ENCODE peak calls at places on chromosome 6, in ten cellular contexts. Y is left ventricle myocardium inferior; J is IMR-90; X is coronary artery; R is H9; V is RWPE1; G is uterus; T is H1; Z is CD4-positive, alpha-beta T cell; A is psoas muscle. U is an unnamed sample.

GRCh38 chr6:102936959-102937358 is 1543.5 kb downstream of the GRIK2 start:
- DNase-seq in V (no peak), G (no peak), J (no peak), T (no peak), Y (no peak), Z (no peak), X (no peak), R (no peak), A (no peak), U (no peak)

GRCh38 chr6:158018370-158018771 is 36.7 kb downstream of the SYNJ2 start:
- DNase-seq in T (no peak), J (peak), A (no peak), Y (peak), G (no peak), Z (no peak), R (no peak), X (no peak), V (no peak), U (no peak)

GRCh38 chr6:168318579-168319278 is 848 bp downstream of the DACT2 start:
- DNase-seq in X (no peak), Y (no peak), A (no peak), V (no peak), Z (no peak), G (no peak), J (no peak), R (no peak), T (no peak), U (no peak)

GRCh38 chr6:42279966-42280629 is 62.4 kb upstream of the MRPS10 start:
- DNase-seq in R (no peak), G (peak), V (peak), Y (peak), A (peak), X (peak), T (no peak), Z (no peak), J (peak), U (no peak)

GRCh38 chr6:35317483-35318199 is 20.0 kb downstream of the DEF6 start:
- DNase-seq in X (no peak), T (no peak), G (no peak), Z (no peak), V (no peak), J (no peak), A (no peak), Y (no peak), R (peak), U (no peak)

GRCh38 chr6:145783796-145784195 is 30.8 kb downstream of the FBXO30 start:
- DNase-seq in R (no peak), J (no peak), T (no peak), Z (no peak), X (no peak), G (no peak), Y (no peak), V (no peak), A (no peak), U (no peak)

GRCh38 chr6:113690255-113690956 is 166.7 kb upstream of the MARCKS start:
- DNase-seq in J (peak), V (peak), R (no peak), Z (no peak), T (no peak), G (no peak), Y (no peak), X (no peak), A (no peak), U (no peak)

GRCh38 chr6:148343383-148343782 is 745 bp downstream of the SASH1 start:
- DNase-seq in X (no peak), A (no peak), Y (no peak), V (no peak), T (no peak), R (no peak), J (no peak), G (no peak), Z (no peak), U (no peak)

GRCh38 chr6:165661416-165662001 is 1.5 kb downstream of the PDE10A start:
- DNase-seq in T (peak), R (no peak), A (no peak), G (no peak), Y (no peak), J (peak), V (no peak), Z (no peak), X (no peak), U (no peak)

GRCh38 chr6:16950825-16951495 is 150.9 kb upstream of the STMND1 start:
- DNase-seq in X (no peak), Z (no peak), Y (no peak), J (no peak), R (no peak), G (no peak), A (no peak), V (no peak), T (no peak), U (no peak)

GRCh38 chr6:84902354-84902928 is 138.0 kb upstream of the TBX18 start:
- DNase-seq in G (no peak), X (no peak), Y (no peak), V (no peak), Z (no peak), A (no peak), J (no peak), T (no peak), R (no peak), U (no peak)

GRCh38 chr6:106158816-106159215 is 72.7 kb downstream of the PRDM1 start:
- DNase-seq in Y (no peak), V (no peak), J (peak), G (no peak), X (no peak), A (no peak), Z (no peak), T (no peak), R (no peak), U (no peak)

GRCh38 chr6:163671355-163671754 is 256.8 kb downstream of the QKI start:
- DNase-seq in Z (no peak), Y (no peak), V (peak), T (no peak), X (no peak), R (no peak), J (no peak), A (no peak), G (no peak), U (no peak)

GRCh38 chr6:89977808-89978748 is 83.8 kb downstream of the GJA10 start:
- DNase-seq in A (peak), V (no peak), J (peak), X (no peak), G (no peak), Y (no peak), T (no peak), R (no peak), Z (no peak), U (no peak)

GRCh38 chr6:4599924-4600323 is 176.3 kb upstream of the CDYL start:
- DNase-seq in A (no peak), Y (no peak), X (no peak), G (no peak), Z (no peak), V (peak), J (peak), T (no peak), R (no peak), U (no peak)

GRCh38 chr6:125363360-125364121 is 61.8 kb upstream of the HDDC2 start:
- DNase-seq in G (peak), X (peak), Z (no peak), J (peak), Y (peak), A (peak), V (peak), R (peak), T (peak), U (peak)

GRCh38 chr6:85240787-85241186 is 209.1 kb upstream of the NT5E start:
- DNase-seq in R (no peak), A (no peak), X (no peak), J (no peak), Y (no peak), V (no peak), G (no peak), Z (no peak), T (no peak), U (no peak)

GRCh38 chr6:117496383-117496990 is 14.0 kb downstream of the DCBLD1 start:
- DNase-seq in Y (no peak), V (peak), J (peak), T (no peak), X (no peak), R (no peak), A (no peak), G (no peak), Z (no peak), U (no peak)

GRCh38 chr6:5334341-5334740 is 73.0 kb downstream of the FARS2 start:
- DNase-seq in Z (no peak), Y (no peak), R (no peak), X (no peak), G (no peak), V (no peak), T (no peak), A (no peak), J (peak), U (no peak)

GRCh38 chr6:4355241-4355640 is 219.9 kb upstream of the ECI2 start:
- DNase-seq in Y (no peak), V (peak), T (no peak), G (no peak), Z (no peak), X (no peak), J (peak), A (no peak), R (no peak), U (no peak)

GRCh38 chr6:26025047-26025893 is 62.0 kb upstream of the HFE start:
- DNase-seq in A (no peak), T (no peak), Z (no peak), R (no peak), X (no peak), J (peak), Y (no peak), G (no peak), V (no peak), U (no peak)

GRCh38 chr6:123997223-123997622 is 193.6 kb downstream of the NKAIN2 start:
- DNase-seq in Y (no peak), A (no peak), T (no peak), Z (no peak), J (no peak), G (no peak), V (no peak), R (no peak), X (no peak), U (no peak)

GRCh38 chr6:52829046-52829817 is 11.4 kb downstream of the GSTA5 start:
- DNase-seq in Z (no peak), A (no peak), R (no peak), T (no peak), J (no peak), V (no peak), X (no peak), G (no peak), Y (no peak), U (no peak)

GRCh38 chr6:152127429-152128165 is 320.1 kb downstream of the ESR1 start:
- DNase-seq in Y (no peak), V (peak), A (no peak), X (no peak), Z (no peak), J (no peak), G (no peak), R (no peak), T (no peak), U (no peak)

GRCh38 chr6:152642578-152643375 is 5.6 kb upstream of the SYNE1 start:
- DNase-seq in Z (no peak), A (peak), V (peak), R (peak), X (no peak), T (peak), Y (peak), J (peak), G (peak), U (peak)

GRCh38 chr6:11803596-11803981 is 25.0 kb upstream of the ADTRP start:
- DNase-seq in J (no peak), A (no peak), Y (no peak), R (no peak), G (no peak), X (no peak), T (no peak), V (no peak), Z (no peak), U (no peak)

GRCh38 chr6:10453596-10453995 is 38.7 kb upstream of the TFAP2A start:
- DNase-seq in G (no peak), V (no peak), R (no peak), Y (no peak), T (no peak), A (no peak), X (no peak), J (no peak), Z (no peak), U (no peak)

GRCh38 chr6:90477366-90477765 is 109.5 kb downstream of the MAP3K7 start:
- DNase-seq in Y (no peak), T (no peak), R (no peak), G (no peak), A (no peak), V (no peak), Z (no peak), J (no peak), X (no peak), U (no peak)

GRCh38 chr6:107732461-107732860 is 91.7 kb downstream of the SCML4 start:
- DNase-seq in Z (no peak), X (no peak), V (no peak), T (no peak), A (no peak), Y (no peak), G (no peak), J (no peak), R (no peak), U (no peak)

GRCh38 chr6:98212468-98212867 is 621.9 kb upstream of the POU3F2 start:
- DNase-seq in J (no peak), R (no peak), X (no peak), V (no peak), A (no peak), T (no peak), Y (no peak), Z (no peak), G (no peak), U (no peak)

GRCh38 chr6:145749632-145750031 is 14.3 kb upstream of the EPM2A start:
- DNase-seq in V (peak), X (no peak), T (no peak), Z (no peak), Y (no peak), G (no peak), R (no peak), A (no peak), J (peak), U (no peak)

GRCh38 chr6:43454290-43455033 is 886 bp downstream of the DLK2 start:
- DNase-seq in J (peak), R (peak), T (peak), A (peak), G (peak), X (peak), V (peak), Y (peak), Z (peak), U (peak)

DNA sequence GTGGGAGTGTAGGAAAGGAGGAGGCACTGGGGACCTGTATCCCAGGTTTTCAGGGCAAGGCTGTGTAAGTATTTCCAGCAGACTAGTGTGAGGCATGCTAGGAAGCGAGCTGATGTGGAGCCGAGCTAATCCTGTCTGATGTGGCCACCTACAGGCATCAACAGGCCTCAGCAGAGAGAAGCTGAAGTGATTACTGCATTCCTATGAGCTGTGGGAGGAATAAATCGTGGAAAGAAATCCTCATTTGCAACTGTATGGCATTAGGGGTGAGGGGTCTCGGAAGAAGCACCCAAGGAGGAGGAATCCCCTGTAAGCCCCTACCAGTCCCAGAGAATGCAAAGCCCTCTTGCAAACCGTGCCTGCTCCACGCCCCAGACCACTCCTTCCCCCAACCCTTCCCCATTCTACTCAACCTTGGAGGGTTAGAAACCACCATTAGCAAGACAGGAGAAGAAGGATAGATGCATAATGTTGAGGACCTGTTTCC is 41.6 kb downstream of the C6orf15 start:
- DNase-seq in Y (no peak), T (peak), J (peak), G (no peak), R (peak), A (no peak), V (peak), X (no peak), Z (no peak), U (no peak)
- TF ChIP-seq CTCF in Y (peak), T (peak), J (peak), G (peak), R (peak), A (peak), V (peak), X (no peak), Z (no peak), U (no peak)

GRCh38 chr6:69650703-69651102 is 146.1 kb downstream of the LMBRD1 start:
- DNase-seq in T (no peak), Z (no peak), J (no peak), G (no peak), R (no peak), V (no peak), X (no peak), A (no peak), Y (no peak), U (no peak)

GRCh38 chr6:69643688-69644087 is 153.1 kb downstream of the LMBRD1 start:
- DNase-seq in R (no peak), Y (no peak), G (no peak), T (no peak), J (no peak), Z (no peak), X (no peak), A (no peak), V (no peak), U (no peak)

GRCh38 chr6:69647726-69648125 is 149.1 kb downstream of the LMBRD1 start:
- DNase-seq in V (no peak), R (no peak), J (no peak), T (no peak), Y (no peak), A (no peak), Z (no peak), G (no peak), X (no peak), U (no peak)
- H3K27ac ChIP-seq in V (no peak), R (no peak), J (no peak), T (no peak), Y (no peak), A (no peak), Z (no peak), G (no peak), X (no peak), U (no peak)

GRCh38 chr6:56542367-56543331 is 100.0 kb downstream of the DST start:
- DNase-seq in J (peak), R (peak), Y (peak), X (peak), Z (peak), T (peak), G (peak), V (peak), A (peak), U (peak)
- TF ChIP-seq CTCF in J (peak), R (peak), Y (peak), X (no peak), Z (no peak), T (peak), G (peak), V (peak), A (peak), U (no peak)

GRCh38 chr6:32244946-32245398 is 21.1 kb upstream of the NOTCH4 start:
- DNase-seq in Y (peak), J (peak), T (peak), R (peak), A (peak), V (peak), G (peak), Z (peak), X (no peak), U (peak)

GRCh38 chr6:32244270-32244669 is 20.4 kb upstream of the NOTCH4 start:
- DNase-seq in X (no peak), A (peak), Z (no peak), J (no peak), R (no peak), G (peak), Y (no peak), V (no peak), T (no peak), U (no peak)

GRCh38 chr6:32254761-32255211 is 30.9 kb upstream of the NOTCH4 start:
- DNase-seq in V (no peak), X (no peak), Z (no peak), A (no peak), J (no peak), Y (no peak), R (no peak), T (peak), G (no peak), U (no peak)

GRCh38 chr6:32252326-32253009 is 28.6 kb upstream of the NOTCH4 start:
- DNase-seq in Y (no peak), A (no peak), G (no peak), Z (no peak), J (no peak), R (no peak), T (no peak), V (no peak), X (no peak), U (no peak)

GRCh38 chr6:32249262-32249661 is 25.4 kb upstream of the NOTCH4 start:
- DNase-seq in Z (no peak), J (no peak), Y (no peak), T (no peak), V (no peak), R (no peak), G (no peak), A (no peak), X (no peak), U (no peak)
- H3K27ac ChIP-seq in Z (no peak), J (no peak), Y (no peak), T (no peak), V (no peak), R (no peak), G (no peak), A (no peak), X (no peak), U (no peak)

GRCh38 chr6:40582892-40583291 is 4.3 kb downstream of the LRFN2 start:
- DNase-seq in A (no peak), T (no peak), Y (no peak), X (no peak), G (no peak), Z (no peak), V (no peak), R (no peak), J (no peak), U (no peak)
- TF ChIP-seq CTCF in A (no peak), T (no peak), Y (no peak), X (no peak), G (no peak), Z (no peak), V (no peak), R (peak), J (no peak), U (no peak)

DNA sequence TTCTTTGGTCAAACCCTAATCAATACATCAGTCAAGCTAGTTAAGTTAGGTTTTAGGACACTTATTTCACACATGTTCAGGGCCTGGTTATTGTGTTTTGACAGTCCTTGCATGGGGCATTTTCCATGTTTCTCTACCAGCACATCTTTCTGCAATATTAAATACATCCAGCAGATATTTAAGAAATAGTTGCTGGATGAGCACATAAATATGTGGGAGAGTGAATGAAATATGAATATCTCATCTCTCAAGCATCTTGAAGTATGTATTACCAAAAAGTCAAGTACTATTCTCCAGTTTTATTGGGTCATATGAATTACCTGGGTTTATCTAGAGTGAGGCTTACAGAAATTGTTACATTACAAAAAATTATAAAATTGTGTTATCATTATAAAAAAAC is 621.9 kb upstream of the GJE1 start:
- DNase-seq in R (no peak), G (no peak), Y (no peak), X (no peak), Z (no peak), T (no peak), J (peak), A (no peak), V (no peak), U (no peak)
- H3K27ac ChIP-seq in R (no peak), G (no peak), Y (no peak), X (no peak), Z (no peak), T (no peak), J (no peak), A (no peak), V (no peak), U (no peak)